ENCODE peak calls at places on chromosome 14, in seven cellular contexts. F is heart right ventricle; C is naive thymus-derived CD4-positive, alpha-beta T cell; V is tibial artery; J is tibial nerve; I is SJSA1; U is SJCRH30. O is an unnamed sample.

GRCh38 chr14:93952829-93953228 is 23.5 kb downstream of the ASB2 start:
- DNase-seq in V (no peak), J (no peak), C (no peak), F (no peak), I (no peak), U (no peak), O (no peak)

GRCh38 chr14:103949386-103949785 is 7.1 kb upstream of the RD3L start:
- DNase-seq in V (no peak), U (no peak), I (peak; percentile 86), J (no peak), F (no peak), C (no peak), O (no peak)

GRCh38 chr14:74281069-74281468 is 21.7 kb downstream of the ABCD4 start:
- DNase-seq in V (no peak), U (no peak), F (no peak), C (no peak), J (no peak), I (no peak), O (no peak)

GRCh38 chr14:82385043-82385442 is 851.4 kb upstream of the SEL1L start:
- DNase-seq in U (no peak), I (no peak), F (no peak), J (no peak), C (no peak), V (no peak), O (peak; percentile 65)

GRCh38 chr14:23432946-23433345 is 2.5 kb downstream of the MYH7 start:
- DNase-seq in C (no peak), U (no peak), F (no peak), V (peak; percentile 2), J (no peak), I (no peak), O (no peak)

GRCh38 chr14:104427126-104427851 is 152.3 kb upstream of the C14orf180 start:
- DNase-seq in F (no peak), J (no peak), V (no peak), C (no peak), I (no peak), U (no peak), O (no peak)

GRCh38 chr14:75831971-75832370 is 149.8 kb downstream of the TGFB3 start:
- DNase-seq in V (no peak), J (no peak), C (no peak), I (no peak), F (no peak), U (no peak), O (peak; percentile 71)

GRCh38 chr14:104843006-104843405 is 22.1 kb upstream of the CEP170B start:
- DNase-seq in F (no peak), I (no peak), V (no peak), J (no peak), C (no peak), U (no peak), O (no peak)

GRCh38 chr14:55103005-55103640 is 25.9 kb upstream of the LGALS3 start:
- DNase-seq in V (peak; percentile 86), C (peak; percentile 14), U (peak; percentile 75), I (peak; percentile 88), J (peak; percentile 76), F (peak; percentile 72), O (no peak)

GRCh38 chr14:51478241-51478640 is 173.5 kb upstream of the FRMD6 start:
- DNase-seq in F (no peak), U (no peak), I (no peak), V (no peak), C (no peak), J (no peak), O (no peak)

GRCh38 chr14:66395300-66395699 is 90.9 kb upstream of the CCDC196 start:
- DNase-seq in U (no peak), F (no peak), V (no peak), C (no peak), J (no peak), I (no peak), O (no peak)

GRCh38 chr14:36513012-36513420 is 7.0 kb downstream of the NKX2-1 start:
- DNase-seq in V (no peak), C (no peak), I (no peak), U (no peak), J (no peak), F (no peak), O (no peak)

GRCh38 chr14:79044894-79045624 is 874.9 kb downstream of the NRXN3 start:
- DNase-seq in C (no peak), J (no peak), I (peak; percentile 69), F (no peak), V (no peak), U (peak; percentile 17), O (no peak)

GRCh38 chr14:98725196-98725595 is 546.8 kb downstream of the BCL11B start:
- DNase-seq in C (no peak), J (no peak), V (no peak), I (no peak), U (no peak), F (no peak), O (no peak)

GRCh38 chr14:53567236-53567785 is 389.3 kb downstream of the BMP4 start:
- DNase-seq in I (no peak), V (no peak), J (no peak), U (no peak), C (no peak), F (no peak), O (no peak)

DNA sequence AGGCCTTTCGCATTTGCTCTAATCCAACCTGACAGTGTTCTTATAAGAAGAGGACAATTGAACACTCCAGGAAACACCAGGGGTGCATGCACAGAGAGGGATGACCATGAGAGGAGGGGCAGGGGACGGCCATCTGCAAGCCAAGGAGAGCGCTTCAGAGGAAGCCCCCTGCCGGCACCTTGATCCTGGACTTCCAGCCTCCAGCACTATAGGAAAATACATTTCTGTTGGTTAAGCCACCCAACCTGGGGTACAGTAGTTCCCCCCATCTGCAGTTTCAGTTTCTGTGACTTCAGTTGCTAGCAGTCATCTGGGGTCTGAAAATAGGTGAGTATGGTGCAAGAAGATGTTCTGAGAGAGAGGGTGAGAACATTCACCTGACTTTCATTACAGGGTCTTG is 64.7 kb downstream of the CLMN start:
- DNase-seq in I (no peak), C (no peak), U (no peak), F (no peak), J (no peak), V (no peak), O (no peak)
- H3K4me1 ChIP-seq in I (peaks cover 14% of the 10 kb centered on the region), C (no peaks in the 10 kb centered on the region), U (no peaks in the 10 kb centered on the region), F (peaks cover 26% of the 10 kb centered on the region), J (peaks cover 63% of the 10 kb centered on the region), V (peaks cover 8% of the 10 kb centered on the region), O (peaks cover 52% of the 10 kb centered on the region)

GRCh38 chr14:100067971-100068959 is 3.0 kb downstream of the EVL start:
- DNase-seq in C (peak; percentile 56), V (peak; percentile 45), I (no peak), F (peak; percentile 28), J (no peak), U (peak; percentile 54), O (no peak)
- H3K4me3 ChIP-seq in C (peak overlapping the region; percentile 85), V (no peak overlapping the region), I (no peak overlapping the region), F (no peak overlapping the region), J (no peak overlapping the region), U (no peak overlapping the region), O (no peak overlapping the region)

DNA sequence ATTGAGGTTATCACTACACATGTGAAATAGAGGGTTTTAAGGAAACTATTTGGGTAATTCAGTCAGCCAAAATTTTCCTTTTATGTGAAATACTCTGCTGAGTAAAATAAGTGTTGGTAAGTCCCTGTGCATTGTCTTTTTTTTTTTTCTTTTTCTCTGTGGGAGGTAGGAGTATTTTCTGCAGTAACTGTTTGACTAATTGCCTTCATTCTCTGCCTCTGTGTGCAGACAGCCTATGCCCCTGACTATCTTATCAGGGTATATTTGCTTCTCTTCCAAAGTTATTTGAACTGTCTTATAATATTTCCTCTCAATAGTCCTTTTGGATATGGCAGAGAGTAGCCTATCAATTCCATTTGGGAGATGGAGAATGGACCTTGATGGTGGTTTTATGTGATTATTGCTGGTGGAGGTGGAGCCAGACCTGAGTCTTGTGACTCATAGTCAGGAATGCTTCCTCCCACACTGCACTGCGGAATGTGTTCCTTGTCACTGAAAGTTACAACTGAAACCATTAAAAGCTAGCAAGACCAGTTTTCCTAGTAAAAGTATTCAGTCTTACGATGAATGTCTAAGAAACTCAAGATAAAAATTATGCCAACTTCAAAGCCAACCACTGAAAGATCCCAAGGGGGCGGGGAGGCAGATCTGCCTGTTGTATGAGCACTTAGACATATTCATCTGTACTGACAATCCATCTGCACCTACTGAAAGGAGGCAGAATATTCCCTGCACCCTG is 40.9 kb upstream of the STXBP6 start:
- DNase-seq in C (no peak), V (no peak), J (no peak), I (peak; percentile 4), F (no peak), U (peak; percentile 28), O (no peak)
- H3K27ac ChIP-seq in C (no peak overlapping the region), V (no peak overlapping the region), J (no peak overlapping the region), I (no peak overlapping the region), F (no peak overlapping the region), U (no peak overlapping the region), O (no peak overlapping the region)

GRCh38 chr14:21215130-21215878 is 53.9 kb downstream of the HNRNPC start:
- DNase-seq in I (no peak), J (no peak), V (no peak), U (no peak), C (no peak), F (no peak), O (no peak)
- H3K4me1 ChIP-seq in I (peaks cover 30% of the 10 kb centered on the region), J (peaks cover 44% of the 10 kb centered on the region), V (peaks cover 10% of the 10 kb centered on the region), U (peaks cover 14% of the 10 kb centered on the region), C (peaks cover 46% of the 10 kb centered on the region), F (peaks cover 44% of the 10 kb centered on the region), O (no peaks in the 10 kb centered on the region)

GRCh38 chr14:68633131-68633991 is 159.5 kb downstream of the ZFP36L1 start:
- DNase-seq in F (peak; percentile 69), V (no peak), U (peak; percentile 97), I (peak; percentile 55), J (no peak), C (no peak), O (no peak)
- H3K4me3 ChIP-seq in F (no peak overlapping the region), V (no peak overlapping the region), U (peak overlapping the region; percentile 21), I (no peak overlapping the region), J (no peak overlapping the region), C (no peak overlapping the region), O (no peak overlapping the region)